ENCODE peak calls at places on chromosomes 16 and 17, in four cellular contexts. F is tibial artery, Z is left lung, L is endodermal cell. M is an unnamed sample.

GRCh38 chr17:65785109-65785508 is 223.7 kb upstream of the AXIN2 start:
- DNase-seq in F (no peak), Z (no peak), L (no peak), M (no peak)

GRCh38 chr17:13352747-13353415 is 248.8 kb downstream of the HS3ST3A1 start:
- DNase-seq in L (no peak), F (no peak), Z (no peak), M (no peak)

GRCh38 chr16:73071131-73071940 is 23.4 kb upstream of the ZFHX3 start:
- DNase-seq in Z (peak; percentile 61), L (peak; percentile 87), F (peak; percentile 87), M (no peak)

GRCh38 chr16:12576878-12577277 is 226.8 kb downstream of the CPPED1 start:
- DNase-seq in L (no peak), F (no peak), Z (no peak), M (no peak)

GRCh38 chr16:74556375-74556922 is 50.5 kb downstream of the GLG1 start:
- DNase-seq in Z (no peak), L (no peak), F (no peak), M (no peak)

GRCh38 chr16:21208831-21209230 is 2.5 kb downstream of the ZP2 start:
- DNase-seq in F (no peak), Z (no peak), L (no peak), M (no peak)

GRCh38 chr16:10256855-10257641 is 74.8 kb upstream of the GRIN2A start:
- DNase-seq in Z (no peak), L (peak; percentile 83), F (no peak), M (no peak)

GRCh38 chr17:82917656-82918345 is 78.0 kb upstream of the ZNF750 start:
- DNase-seq in Z (no peak), F (no peak), L (peak; percentile 87), M (no peak)

GRCh38 chr16:24845726-24846547 is at the start of gene SLC5A11:
- DNase-seq in F (no peak), Z (no peak), L (no peak), M (peak; percentile 53)

GRCh38 chr16:83901101-83901500 is 2.2 kb downstream of the MLYCD start:
- DNase-seq in F (no peak), Z (no peak), L (no peak), M (no peak)

GRCh38 chr17:77959926-77960521 is 1.5 kb downstream of the TNRC6C start:
- DNase-seq in F (no peak), L (no peak), Z (no peak), M (no peak)

GRCh38 chr16:66432429-66432828 is 5.3 kb downstream of the BEAN1 start:
- DNase-seq in L (peak; percentile 45), F (no peak), Z (no peak), M (no peak)

GRCh38 chr17:70344356-70345060 is 175.2 kb downstream of the KCNJ2 start:
- DNase-seq in Z (no peak), L (no peak), F (no peak), M (no peak)

GRCh38 chr17:17154981-17155380 is 51.2 kb downstream of the PLD6 start:
- DNase-seq in F (no peak), Z (no peak), L (no peak), M (no peak)

GRCh38 chr17:17153709-17154108 is 52.4 kb downstream of the PLD6 start:
- DNase-seq in F (no peak), L (no peak), Z (no peak), M (no peak)

GRCh38 chr17:17153071-17153470 is 53.1 kb downstream of the PLD6 start:
- DNase-seq in L (no peak), F (no peak), Z (no peak), M (no peak)

GRCh38 chr17:17155568-17155967 is 50.6 kb downstream of the PLD6 start:
- DNase-seq in Z (no peak), F (no peak), L (no peak), M (no peak)

DNA sequence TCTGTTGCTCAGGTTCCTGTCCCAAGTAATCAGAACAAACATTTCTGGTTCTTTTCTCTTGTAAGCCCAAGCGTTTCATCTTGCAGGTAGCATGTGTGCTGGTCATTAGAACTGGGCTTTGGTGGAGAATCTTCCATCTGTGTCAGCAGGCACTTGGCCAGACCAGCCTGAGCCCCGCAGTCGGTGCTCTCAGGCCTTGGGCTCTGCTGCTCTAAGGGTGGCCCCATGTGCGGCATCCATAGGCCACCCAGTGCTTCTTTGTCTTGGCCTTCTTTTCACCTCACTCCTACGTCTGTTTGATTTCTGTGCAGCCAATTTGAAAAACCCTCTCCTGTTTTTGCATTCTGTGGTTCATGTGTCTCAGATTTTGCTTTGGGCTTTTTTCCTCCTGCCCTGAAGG is 51.6 kb downstream of the PLD6 start:
- DNase-seq in F (no peak), Z (no peak), L (no peak), M (no peak)
- H3K36me3 ChIP-seq in F (peaks cover 79% of the 10 kb centered on the region), Z (peaks cover 99% of the 10 kb centered on the region), L (peaks cover 37% of the 10 kb centered on the region), M (peaks cover 76% of the 10 kb centered on the region)

DNA sequence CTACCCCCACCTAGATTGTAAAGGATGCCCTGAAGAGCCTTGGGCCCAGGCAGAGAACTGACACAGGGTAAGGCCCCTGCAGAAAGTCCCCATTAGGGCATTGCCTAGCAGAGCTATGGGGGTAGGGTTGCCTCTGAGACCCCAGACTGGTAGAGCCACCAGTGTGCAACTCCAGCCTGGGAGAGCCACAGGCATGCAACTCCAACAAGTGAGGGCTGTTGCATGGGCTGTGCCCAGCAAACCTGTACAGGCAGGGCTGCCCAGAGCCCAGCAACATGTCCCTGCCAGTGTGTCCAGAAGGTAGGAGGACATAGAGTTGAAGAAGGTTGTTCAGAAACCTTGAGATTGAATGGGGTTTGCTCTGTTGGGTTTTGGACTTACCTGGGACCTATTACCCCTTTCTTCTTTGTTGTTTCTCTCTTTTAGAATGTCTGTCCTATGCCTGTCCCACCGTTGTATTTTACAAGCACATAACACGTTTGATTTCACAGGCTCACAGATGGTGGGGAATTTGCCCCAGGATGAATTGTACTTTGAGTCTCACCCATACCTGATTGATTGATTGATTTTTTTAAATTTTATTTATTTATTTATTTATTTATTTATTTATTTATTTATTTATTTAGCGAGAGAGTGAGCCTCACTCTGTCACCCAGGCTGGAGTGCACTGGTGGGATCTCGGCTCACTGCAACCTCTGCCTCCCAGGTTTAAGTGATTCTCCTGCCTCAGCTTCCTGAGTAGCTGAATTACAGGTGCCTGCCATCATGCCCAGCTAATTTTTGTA is 16.4 kb downstream of the SGF29 start:
- DNase-seq in L (no peak), Z (no peak), F (no peak), M (no peak)
- H3K4me1 ChIP-seq in L (no peaks in the 10 kb centered on the region), Z (peaks cover 14% of the 10 kb centered on the region), F (peaks cover 9% of the 10 kb centered on the region), M (peaks cover 29% of the 10 kb centered on the region)

GRCh38 chr16:68246671-68247070 is 1.5 kb downstream of the PLA2G15 start:
- DNase-seq in Z (no peak), L (no peak), F (no peak), M (no peak)
- H3K27ac ChIP-seq in Z (peak overlapping the region; percentile 40), L (no peak overlapping the region), F (peak overlapping the region; percentile 5), M (peak overlapping the region; percentile 89)

GRCh38 chr17:37521821-37522220 is 32.1 kb downstream of the DUSP14 start:
- DNase-seq in L (no peak), F (no peak), Z (no peak), M (peak; percentile 5)

GRCh38 chr17:37518816-37519215 is 29.1 kb downstream of the DUSP14 start:
- DNase-seq in F (no peak), Z (no peak), L (no peak), M (no peak)

GRCh38 chr17:37519241-37519985 is 29.7 kb downstream of the DUSP14 start:
- DNase-seq in Z (no peak), L (peak; percentile 26), F (no peak), M (no peak)

GRCh38 chr17:37523715-37524219 is 34.1 kb downstream of the DUSP14 start:
- DNase-seq in Z (no peak), L (peak; percentile 30), F (no peak), M (no peak)

GRCh38 chr17:37520174-37520573 is 30.5 kb downstream of the DUSP14 start:
- DNase-seq in F (no peak), L (peak; percentile 64), Z (no peak), M (no peak)
- H3K36me3 ChIP-seq in F (peaks cover 62% of the 10 kb centered on the region), L (peaks cover 66% of the 10 kb centered on the region), Z (peaks cover 84% of the 10 kb centered on the region), M (peaks cover 30% of the 10 kb centered on the region)